ENCODE peak calls at places on chromosomes 3 and 15, in six cellular contexts. H is astrocyte of the spinal cord, N is pancreas, L is fibroblast of mammary gland, O is OCI-LY7, D is NCI-H1436 treated with DMSO at 0.1 percent for 48 hours. X is an unnamed sample.

GRCh38 chr3:107064445-107065060 is 312.7 kb upstream of the CCDC54 start:
- DNase-seq in H (peak), N (no peak), L (peak), O (peak), D (peak), X (no peak)

GRCh38 chr3:66675383-66675782 is 174.6 kb upstream of the LRIG1 start:
- DNase-seq in H (no peak), N (no peak), L (no peak), O (no peak), D (no peak), X (no peak)

GRCh38 chr15:98800437-98801233 is 152.3 kb downstream of the IGF1R start:
- DNase-seq in H (peak), N (no peak), L (peak), O (no peak), D (no peak), X (no peak)

GRCh38 chr3:20608054-20608738 is 422.2 kb upstream of the SGO1 start:
- DNase-seq in H (no peak), N (no peak), L (no peak), O (no peak), D (no peak), X (no peak)

GRCh38 chr3:147521646-147522045 is 112.5 kb downstream of the ZIC1 start:
- DNase-seq in H (peak), N (no peak), L (peak), O (no peak), D (no peak), X (no peak)

GRCh38 chr15:92624401-92624991 is 31.1 kb downstream of the FAM174B start:
- DNase-seq in H (peak), N (no peak), L (no peak), O (no peak), D (no peak), X (no peak)

GRCh38 chr3:129653019-129653418 is 46.5 kb upstream of the PLXND1 start:
- DNase-seq in H (no peak), N (no peak), L (no peak), O (no peak), D (no peak), X (no peak)

GRCh38 chr15:52523192-52523591 is 5.5 kb downstream of the MYO5A start:
- DNase-seq in H (peak), N (no peak), L (peak), O (no peak), D (no peak), X (no peak)

GRCh38 chr3:53506110-53506762 is 11.8 kb downstream of the CACNA1D start:
- DNase-seq in H (no peak), N (no peak), L (no peak), O (no peak), D (no peak), X (no peak)

X was measured in mucosa of descending colon.